ENCODE peak calls at places on chromosomes 4 and X, in eight cellular contexts. One of them, this sample, is unnamed.

GRCh38 chr4:147076179-147076578 is 130.5 kb upstream of the TTC29 start:
- DNase-seq in breast epithelium: no peak
- DNase-seq in COR-L47: peak; percentile 3
- DNase-seq in CD4-positive, alpha-beta T cell: no peak
- DNase-seq in epithelial cell of esophagus: peak; percentile 14
- DNase-seq in cardiac fibroblast: no peak
- DNase-seq in activated naive CD8-positive, alpha-beta T cell treated with anti-CD3 and anti-CD28 coated beads for 36 hours: no peak
- DNase-seq in myocyte: no peak
- DNase-seq in this sample: no peak

GRCh38 chr4:15805583-15806517 is 27.7 kb downstream of the CD38 start:
- DNase-seq in breast epithelium: no peak
- DNase-seq in COR-L47: peak; percentile 53
- DNase-seq in CD4-positive, alpha-beta T cell: peak; percentile 10
- DNase-seq in epithelial cell of esophagus: peak; percentile 79
- DNase-seq in cardiac fibroblast: peak; percentile 69
- DNase-seq in activated naive CD8-positive, alpha-beta T cell treated with anti-CD3 and anti-CD28 coated beads for 36 hours: peak; percentile 14
- DNase-seq in myocyte: peak; percentile 66
- DNase-seq in this sample: no peak

GRCh38 chr4:4860381-4860802 is 927 bp downstream of the MSX1 start:
- DNase-seq in breast epithelium: no peak
- DNase-seq in COR-L47: no peak
- DNase-seq in CD4-positive, alpha-beta T cell: no peak
- DNase-seq in epithelial cell of esophagus: no peak
- DNase-seq in cardiac fibroblast: peak; percentile 20
- DNase-seq in activated naive CD8-positive, alpha-beta T cell treated with anti-CD3 and anti-CD28 coated beads for 36 hours: no peak
- DNase-seq in myocyte: peak; percentile 34
- DNase-seq in this sample: no peak

GRCh38 chr4:81652069-81652478 is 180.4 kb upstream of the RASGEF1B start:
- DNase-seq in breast epithelium: no peak
- DNase-seq in COR-L47: no peak
- DNase-seq in CD4-positive, alpha-beta T cell: no peak
- DNase-seq in epithelial cell of esophagus: no peak
- DNase-seq in cardiac fibroblast: peak; percentile 49
- DNase-seq in activated naive CD8-positive, alpha-beta T cell treated with anti-CD3 and anti-CD28 coated beads for 36 hours: peak; percentile 8
- DNase-seq in myocyte: no peak
- DNase-seq in this sample: no peak

GRCh38 chr4:168673476-168673875 is 176.6 kb downstream of the PALLD start:
- DNase-seq in breast epithelium: no peak
- DNase-seq in COR-L47: no peak
- DNase-seq in CD4-positive, alpha-beta T cell: no peak
- DNase-seq in epithelial cell of esophagus: no peak
- DNase-seq in cardiac fibroblast: no peak
- DNase-seq in activated naive CD8-positive, alpha-beta T cell treated with anti-CD3 and anti-CD28 coated beads for 36 hours: no peak
- DNase-seq in myocyte: no peak
- DNase-seq in this sample: no peak

GRCh38 chr4:18798123-18798522 is 776.6 kb upstream of the LCORL start:
- DNase-seq in breast epithelium: no peak
- DNase-seq in COR-L47: no peak
- DNase-seq in CD4-positive, alpha-beta T cell: no peak
- DNase-seq in epithelial cell of esophagus: peak; percentile 10
- DNase-seq in cardiac fibroblast: no peak
- DNase-seq in activated naive CD8-positive, alpha-beta T cell treated with anti-CD3 and anti-CD28 coated beads for 36 hours: no peak
- DNase-seq in myocyte: no peak
- DNase-seq in this sample: no peak

GRCh38 chr4:98447648-98448047 is 186.5 kb downstream of the RAP1GDS1 start:
- DNase-seq in breast epithelium: no peak
- DNase-seq in COR-L47: no peak
- DNase-seq in CD4-positive, alpha-beta T cell: no peak
- DNase-seq in epithelial cell of esophagus: peak; percentile 47
- DNase-seq in cardiac fibroblast: no peak
- DNase-seq in activated naive CD8-positive, alpha-beta T cell treated with anti-CD3 and anti-CD28 coated beads for 36 hours: no peak
- DNase-seq in myocyte: peak; percentile 48
- DNase-seq in this sample: no peak

GRCh38 chr4:6658635-6659075 is 18.2 kb downstream of the MRFAP1 start:
- DNase-seq in breast epithelium: peak; percentile 56
- DNase-seq in COR-L47: no peak
- DNase-seq in CD4-positive, alpha-beta T cell: peak; percentile 43
- DNase-seq in epithelial cell of esophagus: peak; percentile 47
- DNase-seq in cardiac fibroblast: peak; percentile 46
- DNase-seq in activated naive CD8-positive, alpha-beta T cell treated with anti-CD3 and anti-CD28 coated beads for 36 hours: peak; percentile 68
- DNase-seq in myocyte: peak; percentile 13
- DNase-seq in this sample: no peak

GRCh38 chr4:165965503-165965902 is 92.5 kb downstream of the TLL1 start:
- DNase-seq in breast epithelium: no peak
- DNase-seq in COR-L47: no peak
- DNase-seq in CD4-positive, alpha-beta T cell: no peak
- DNase-seq in epithelial cell of esophagus: peak; percentile 69
- DNase-seq in cardiac fibroblast: no peak
- DNase-seq in activated naive CD8-positive, alpha-beta T cell treated with anti-CD3 and anti-CD28 coated beads for 36 hours: no peak
- DNase-seq in myocyte: no peak
- DNase-seq in this sample: no peak

GRCh38 chr4:167233523-167234387 is 539 bp downstream of the SPOCK3 start:
- DNase-seq in breast epithelium: no peak
- DNase-seq in COR-L47: peak; percentile 21
- DNase-seq in CD4-positive, alpha-beta T cell: no peak
- DNase-seq in epithelial cell of esophagus: peak; percentile 54
- DNase-seq in cardiac fibroblast: peak; percentile 4
- DNase-seq in activated naive CD8-positive, alpha-beta T cell treated with anti-CD3 and anti-CD28 coated beads for 36 hours: peak; percentile 19
- DNase-seq in myocyte: peak; percentile 20
- DNase-seq in this sample: no peak

GRCh38 chrX:153412746-153413720 is 1.8 kb downstream of the ZFP92 start:
- DNase-seq in breast epithelium: no peak
- DNase-seq in COR-L47: no peak
- DNase-seq in CD4-positive, alpha-beta T cell: no peak
- DNase-seq in epithelial cell of esophagus: no peak
- DNase-seq in cardiac fibroblast: peak; percentile 5
- DNase-seq in activated naive CD8-positive, alpha-beta T cell treated with anti-CD3 and anti-CD28 coated beads for 36 hours: no peak
- DNase-seq in myocyte: no peak
- DNase-seq in this sample: no peak

GRCh38 chr4:187077749-187078148 is 354.1 kb upstream of the FAT1 start:
- DNase-seq in breast epithelium: no peak
- DNase-seq in COR-L47: no peak
- DNase-seq in CD4-positive, alpha-beta T cell: no peak
- DNase-seq in epithelial cell of esophagus: no peak
- DNase-seq in cardiac fibroblast: no peak
- DNase-seq in activated naive CD8-positive, alpha-beta T cell treated with anti-CD3 and anti-CD28 coated beads for 36 hours: no peak
- DNase-seq in myocyte: no peak
- DNase-seq in this sample: no peak

This sample was measured in suprapubic skin.